ENCODE peak calls at places on chromosomes 4 and X, in seven cellular contexts. H is tibial artery; V is GM03348; R is stimulated activated CD8-positive, alpha-beta memory T cell treated with anti-CD3 and anti-CD28 coated beads, Interleukin-12 subunit alpha, Interleukin-12 subunit beta, amount 100 ng/mL, for 4 hours; T is activated T-cell treated with anti-CD3 and anti-CD28 coated beads for 48 hours; A is nephron progenitor cell; K is posterior cingulate gyrus. L is an unnamed sample.

GRCh38 chr4:141375855-141376254 is 155.2 kb downstream of the ZNF330 start:
- DNase-seq in R (no peak), K (no peak), V (peak), H (no peak), A (no peak), T (no peak), L (no peak)

GRCh38 chr4:110137819-110138218 is 60.6 kb downstream of the ELOVL6 start:
- DNase-seq in K (no peak), A (no peak), T (no peak), H (no peak), V (no peak), R (no peak), L (no peak)

GRCh38 chr4:178553201-178553600 is 1111.0 kb upstream of the AGA start:
- DNase-seq in T (no peak), R (no peak), V (no peak), H (no peak), K (no peak), A (no peak), L (no peak)

GRCh38 chr4:20723019-20723418 is 22.8 kb downstream of the PACRGL start:
- DNase-seq in R (no peak), V (peak), A (no peak), H (no peak), T (no peak), K (no peak), L (no peak)

GRCh38 chr4:23374280-23374679 is 515.6 kb downstream of the PPARGC1A start:
- DNase-seq in T (no peak), A (no peak), V (no peak), R (no peak), K (no peak), H (no peak), L (no peak)

GRCh38 chrX:15749642-15750610 is 11.9 kb downstream of the CA5B start:
- DNase-seq in V (peak), A (no peak), K (no peak), T (no peak), R (no peak), H (peak), L (no peak)

GRCh38 chrX:68997911-68998310 is 167.3 kb downstream of the PJA1 start:
- DNase-seq in T (no peak), H (peak), R (no peak), A (no peak), V (peak), K (no peak), L (peak)

GRCh38 chrX:122579521-122579920 is 604.6 kb upstream of the GRIA3 start:
- DNase-seq in V (no peak), H (no peak), R (no peak), A (no peak), T (no peak), K (no peak), L (no peak)

GRCh38 chr4:181161669-181162068 is 1081.5 kb upstream of the TENM3 start:
- DNase-seq in H (no peak), V (no peak), K (no peak), R (no peak), A (no peak), T (no peak), L (no peak)

GRCh38 chr4:110629214-110629754 is 6.4 kb upstream of the PITX2 start:
- DNase-seq in H (no peak), R (no peak), A (peak), T (no peak), K (no peak), V (no peak), L (no peak)

GRCh38 chrX:75522565-75523411 is at the start of gene ZDHHC15:
- DNase-seq in A (peak), K (peak), T (peak), V (peak), H (peak), R (peak), L (peak)

L was measured in ovary.